ENCODE peak calls at places on chromosome 1, in nine cellular contexts. N is D341Med; C is brain microvascular endothelial cell; Q is stimulated activated CD8-positive, alpha-beta memory T cell treated with anti-CD3 and anti-CD28 coated beads, Interleukin-7, amount 100 ng/mL, for 1 hour; G is MV-4-11; K is astrocyte of the hippocampus; T is fibroblast of the aortic adventitia; M is fibroblast of gingiva; J is fibroblast of the conjunctiva. X is an unnamed sample.

GRCh38 chr1:1120096-1120495 is 4.2 kb upstream of the C1orf159 start:
- DNase-seq in N (no peak), C (no peak), Q (no peak), G (no peak), K (no peak), T (no peak), M (no peak), J (no peak), X (no peak)

GRCh38 chr1:33127001-33127823 is 46.3 kb downstream of the AZIN2 start:
- DNase-seq in N (peak), C (peak), Q (peak), G (peak), K (peak), T (peak), M (peak), J (peak), X (peak)

GRCh38 chr1:206772228-206773002 is at the start of gene IL10:
- DNase-seq in N (no peak), C (no peak), Q (no peak), G (peak), K (no peak), T (no peak), M (no peak), J (no peak), X (peak)

GRCh38 chr1:8660455-8660854 is 157.0 kb downstream of the RERE start:
- DNase-seq in N (no peak), C (peak), Q (no peak), G (peak), K (peak), T (peak), M (peak), J (peak), X (peak)

GRCh38 chr1:152089014-152089674 is at the start of gene TCHHL1:
- DNase-seq in N (no peak), C (no peak), Q (no peak), G (no peak), K (no peak), T (no peak), M (no peak), J (no peak), X (no peak)

GRCh38 chr1:98049370-98050115 is 128.7 kb upstream of the DPYD start:
- DNase-seq in N (peak), C (no peak), Q (no peak), G (no peak), K (peak), T (peak), M (no peak), J (no peak), X (peak)

GRCh38 chr1:166730299-166730888 is 108.9 kb upstream of the POGK start:
- DNase-seq in N (no peak), C (peak), Q (no peak), G (no peak), K (peak), T (no peak), M (no peak), J (no peak), X (peak)

GRCh38 chr1:102970496-102971078 is 137.7 kb downstream of the COL11A1 start:
- DNase-seq in N (peak), C (peak), Q (no peak), G (peak), K (peak), T (peak), M (peak), J (peak), X (peak)

GRCh38 chr1:117271959-117272358 is 61.2 kb upstream of the VTCN1 start:
- DNase-seq in N (no peak), C (no peak), Q (no peak), G (no peak), K (peak), T (peak), M (no peak), J (no peak), X (peak)

GRCh38 chr1:234649432-234650081 is 39.6 kb upstream of the IRF2BP2 start:
- DNase-seq in N (no peak), C (no peak), Q (no peak), G (no peak), K (no peak), T (no peak), M (no peak), J (no peak), X (peak)

GRCh38 chr1:184889902-184890301 is 84.4 kb downstream of the NIBAN1 start:
- DNase-seq in N (no peak), C (no peak), Q (no peak), G (no peak), K (peak), T (peak), M (no peak), J (no peak), X (peak)

GRCh38 chr1:236677641-236678235 is 8.6 kb upstream of the ACTN2 start:
- DNase-seq in N (no peak), C (no peak), Q (no peak), G (peak), K (no peak), T (no peak), M (no peak), J (no peak), X (peak)

GRCh38 chr1:206963119-206963712 is 7.0 kb downstream of the FCAMR start:
- DNase-seq in N (no peak), C (no peak), Q (no peak), G (peak), K (no peak), T (no peak), M (no peak), J (no peak), X (peak)

GRCh38 chr1:26059906-26060305 is 7.5 kb downstream of the TRIM63 start:
- DNase-seq in N (no peak), C (no peak), Q (no peak), G (no peak), K (no peak), T (no peak), M (no peak), J (no peak), X (no peak)

GRCh38 chr1:91120421-91120820 is 98.6 kb upstream of the ZNF644 start:
- DNase-seq in N (no peak), C (no peak), Q (no peak), G (no peak), K (no peak), T (no peak), M (peak), J (peak), X (no peak)

GRCh38 chr1:183945432-183946308 is 91.9 kb downstream of the COLGALT2 start:
- DNase-seq in N (no peak), C (no peak), Q (no peak), G (peak), K (no peak), T (no peak), M (no peak), J (no peak), X (no peak)

GRCh38 chr1:69305621-69306020 is 262.1 kb upstream of the LRRC7 start:
- DNase-seq in N (no peak), C (no peak), Q (no peak), G (no peak), K (no peak), T (no peak), M (no peak), J (no peak), X (no peak)

GRCh38 chr1:54220004-54220811 is 20.2 kb downstream of the MRPL37 start:
- DNase-seq in N (peak), C (peak), Q (no peak), G (peak), K (peak), T (peak), M (peak), J (peak), X (peak)

GRCh38 chr1:222976453-222976852 is 161.6 kb downstream of the DISP1 start:
- DNase-seq in N (no peak), C (no peak), Q (no peak), G (no peak), K (no peak), T (peak), M (no peak), J (no peak), X (no peak)

GRCh38 chr1:203703586-203703985 is 61.4 kb upstream of the LAX1 start:
- DNase-seq in N (no peak), C (no peak), Q (no peak), G (peak), K (no peak), T (no peak), M (no peak), J (no peak), X (no peak)

GRCh38 chr1:240278082-240278481 is 186.4 kb downstream of the FMN2 start:
- DNase-seq in N (no peak), C (no peak), Q (no peak), G (no peak), K (no peak), T (no peak), M (no peak), J (no peak), X (no peak)